ENCODE peak calls at places on chromosomes 1 and 21, in four cellular contexts. One of them, this sample, is unnamed.
A peak's percentile ranks its signal among the peaks of the same experiment; 100 is the strongest.

GRCh38 chr1:58649555-58649954 is 50.3 kb downstream of the MYSM1 start:
- DNase-seq in lung: no peak
- DNase-seq in RWPE1: no peak
- DNase-seq in pancreas: no peak
- DNase-seq in this sample: no peak

GRCh38 chr1:147071142-147071541 is 101.1 kb downstream of the PRKAB2 start:
- DNase-seq in lung: no peak
- DNase-seq in RWPE1: no peak
- DNase-seq in pancreas: no peak
- DNase-seq in this sample: no peak

GRCh38 chr1:172897738-172898137 is 153.0 kb downstream of the TNFSF18 start:
- DNase-seq in RWPE1: no peak
- DNase-seq in lung: no peak
- DNase-seq in pancreas: no peak
- DNase-seq in this sample: no peak

GRCh38 chr1:230277201-230277771 is 148.8 kb downstream of the PGBD5 start:
- DNase-seq in RWPE1: no peak
- DNase-seq in pancreas: peak; percentile 11
- DNase-seq in lung: no peak
- DNase-seq in this sample: no peak

GRCh38 chr21:26587621-26588260 is 14.7 kb upstream of the CYYR1 start:
- DNase-seq in pancreas: no peak
- DNase-seq in RWPE1: peak; percentile 90
- DNase-seq in lung: no peak
- DNase-seq in this sample: no peak

GRCh38 chr1:167543566-167543965 is 10.0 kb downstream of the CREG1 start:
- DNase-seq in pancreas: no peak
- DNase-seq in RWPE1: no peak
- DNase-seq in lung: no peak
- DNase-seq in this sample: no peak

GRCh38 chr1:223180803-223181321 is 37.8 kb upstream of the TLR5 start:
- DNase-seq in lung: no peak
- DNase-seq in pancreas: no peak
- DNase-seq in RWPE1: peak; percentile 42
- DNase-seq in this sample: no peak

GRCh38 chr1:24263746-24264145 is 55.4 kb upstream of the GRHL3 start:
- DNase-seq in lung: no peak
- DNase-seq in pancreas: no peak
- DNase-seq in RWPE1: no peak
- DNase-seq in this sample: no peak

GRCh38 chr21:45590726-45591618 is 48.7 kb upstream of the SLC19A1 start:
- DNase-seq in lung: no peak
- DNase-seq in RWPE1: peak; percentile 12
- DNase-seq in pancreas: no peak
- DNase-seq in this sample: no peak

DNA sequence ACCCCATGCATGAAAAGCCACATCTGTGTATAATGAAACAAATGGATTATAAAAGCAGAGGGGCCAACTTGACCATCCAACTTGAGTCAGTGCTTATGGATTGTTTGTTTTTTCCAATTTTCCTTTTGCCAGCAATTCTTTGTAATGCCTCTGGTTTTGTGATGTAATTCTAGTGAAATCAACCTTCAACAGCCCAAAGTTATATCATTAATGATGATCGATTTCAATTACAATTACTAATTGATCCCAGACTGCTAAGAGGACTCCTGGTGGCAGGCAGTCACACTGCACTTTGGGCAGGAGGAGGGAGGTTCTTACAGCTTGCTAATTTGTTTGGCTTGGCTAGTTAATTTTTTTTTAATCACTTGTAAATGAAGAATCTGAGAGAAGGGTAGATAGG is 552.3 kb downstream of the NUF2 start:
- DNase-seq in RWPE1: no peak
- DNase-seq in pancreas: no peak
- DNase-seq in lung: no peak
- DNase-seq in this sample: no peak
- TF ChIP-seq CTCF in RWPE1: no peak
- TF ChIP-seq CTCF in pancreas: no peak
- TF ChIP-seq CTCF in lung: no peak
- TF ChIP-seq CTCF in this sample: no peak

GRCh38 chr1:185450917-185451316 is 133.9 kb upstream of the IVNS1ABP start:
- DNase-seq in pancreas: no peak
- DNase-seq in RWPE1: no peak
- DNase-seq in lung: no peak
- DNase-seq in this sample: no peak
- TF ChIP-seq CTCF in pancreas: no peak
- TF ChIP-seq CTCF in RWPE1: no peak
- TF ChIP-seq CTCF in lung: no peak
- TF ChIP-seq CTCF in this sample: peak; percentile 6

GRCh38 chr1:225435487-225435886 is 7.6 kb upstream of the LBR start:
- DNase-seq in lung: no peak
- DNase-seq in RWPE1: no peak
- DNase-seq in pancreas: no peak
- DNase-seq in this sample: no peak

GRCh38 chr1:225440380-225440957 is 12.6 kb upstream of the LBR start:
- DNase-seq in pancreas: no peak
- DNase-seq in lung: no peak
- DNase-seq in RWPE1: no peak
- DNase-seq in this sample: no peak

GRCh38 chr1:225435957-225436392 is 8.1 kb upstream of the LBR start:
- DNase-seq in lung: no peak
- DNase-seq in RWPE1: no peak
- DNase-seq in pancreas: no peak
- DNase-seq in this sample: no peak

GRCh38 chr1:225441314-225442119 is 13.7 kb upstream of the LBR start:
- DNase-seq in pancreas: no peak
- DNase-seq in lung: no peak
- DNase-seq in RWPE1: no peak
- DNase-seq in this sample: no peak

DNA sequence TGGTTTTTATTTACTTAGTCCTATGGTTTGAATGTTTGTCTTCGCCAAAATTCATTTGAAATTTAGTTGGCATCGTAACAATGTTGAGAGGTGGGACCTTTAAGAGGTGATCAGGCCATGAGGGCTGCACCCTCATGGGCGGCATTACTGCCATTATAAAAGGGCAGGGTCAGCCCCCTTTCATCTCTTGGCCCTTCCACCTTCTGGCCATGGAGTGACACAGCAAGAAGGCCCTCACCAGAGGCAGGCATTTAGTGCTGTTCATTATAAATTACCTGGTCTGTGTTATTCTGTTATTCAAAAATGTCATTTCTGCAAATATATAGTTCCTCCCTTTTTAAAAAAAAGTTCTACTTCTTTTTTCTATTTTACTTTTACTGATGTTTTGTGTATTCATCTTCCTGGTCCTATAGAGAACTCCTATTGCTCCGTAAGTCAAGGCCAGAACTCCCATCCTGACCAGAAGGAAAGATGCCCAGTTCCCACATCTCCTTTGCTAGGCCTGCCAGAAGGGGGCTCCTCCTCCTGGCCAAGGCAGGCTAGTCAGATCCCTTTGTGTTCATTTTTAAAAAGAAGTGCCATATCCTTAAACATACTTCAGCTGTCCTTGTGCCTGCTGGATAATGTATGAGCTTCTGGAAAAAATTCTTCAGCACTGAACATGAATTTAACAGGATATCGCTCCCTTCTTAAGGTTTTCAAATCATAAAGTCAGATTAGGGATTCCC is 10.0 kb upstream of the LBR start:
- DNase-seq in pancreas: no peak
- DNase-seq in lung: no peak
- DNase-seq in RWPE1: no peak
- DNase-seq in this sample: no peak
- TF ChIP-seq CTCF in pancreas: no peak
- TF ChIP-seq CTCF in lung: no peak
- TF ChIP-seq CTCF in RWPE1: peak; percentile 16
- TF ChIP-seq CTCF in this sample: peak; percentile 57

GRCh38 chr1:162059721-162060120 is 9.8 kb upstream of the NOS1AP start:
- DNase-seq in RWPE1: no peak
- DNase-seq in lung: no peak
- DNase-seq in pancreas: no peak
- DNase-seq in this sample: no peak

GRCh38 chr1:162060314-162060713 is 9.2 kb upstream of the NOS1AP start:
- DNase-seq in pancreas: no peak
- DNase-seq in RWPE1: no peak
- DNase-seq in lung: no peak
- DNase-seq in this sample: no peak

GRCh38 chr1:162055062-162055461 is 14.4 kb upstream of the NOS1AP start:
- DNase-seq in lung: no peak
- DNase-seq in pancreas: no peak
- DNase-seq in RWPE1: peak; percentile 85
- DNase-seq in this sample: no peak

GRCh38 chr1:162056568-162056967 is 12.9 kb upstream of the NOS1AP start:
- DNase-seq in RWPE1: no peak
- DNase-seq in lung: no peak
- DNase-seq in pancreas: no peak
- DNase-seq in this sample: no peak

GRCh38 chr1:162056043-162056442 is 13.4 kb upstream of the NOS1AP start:
- DNase-seq in lung: peak; percentile 65
- DNase-seq in pancreas: peak; percentile 44
- DNase-seq in RWPE1: peak; percentile 70
- DNase-seq in this sample: peak; percentile 86
- TF ChIP-seq CTCF in lung: peak; percentile 88
- TF ChIP-seq CTCF in pancreas: peak; percentile 70
- TF ChIP-seq CTCF in RWPE1: peak; percentile 88
- TF ChIP-seq CTCF in this sample: peak; percentile 94

DNA sequence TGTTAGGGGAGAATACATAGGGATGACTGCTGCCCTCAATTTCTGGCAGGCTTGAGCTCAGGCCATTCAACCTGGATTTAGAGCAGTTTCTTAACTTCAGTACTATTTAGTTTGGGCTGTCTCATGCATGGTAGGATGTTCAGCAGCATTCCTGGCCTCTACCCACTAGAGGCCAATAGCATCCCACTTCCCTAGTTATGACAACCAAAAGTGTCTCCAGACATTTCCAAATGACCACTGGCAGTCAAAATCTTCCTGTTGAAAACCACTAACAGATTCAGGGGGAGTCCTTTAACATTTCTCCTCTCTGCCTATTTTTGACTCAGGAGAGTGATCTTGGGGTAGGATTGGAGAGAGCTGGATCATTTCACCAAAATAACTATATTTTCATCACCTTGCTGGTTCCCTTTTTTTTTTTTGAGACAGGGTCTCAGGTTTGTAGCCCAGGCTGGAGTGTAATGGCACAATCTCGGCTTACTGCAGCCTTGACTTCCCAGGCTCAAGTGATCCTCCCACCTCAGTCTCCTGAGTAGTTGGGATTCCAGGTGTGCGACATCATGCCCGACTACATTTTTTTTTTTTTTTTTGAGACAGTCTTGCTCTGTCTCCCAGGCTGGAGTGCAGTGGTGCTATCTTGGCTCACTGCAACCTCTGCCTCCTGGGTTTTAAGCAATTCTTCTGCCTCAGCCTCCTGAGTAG is 8.7 kb downstream of the GNAT2 start:
- DNase-seq in lung: no peak
- DNase-seq in pancreas: no peak
- DNase-seq in RWPE1: no peak
- DNase-seq in this sample: no peak
- TF ChIP-seq CTCF in lung: no peak
- TF ChIP-seq CTCF in pancreas: no peak
- TF ChIP-seq CTCF in RWPE1: no peak
- TF ChIP-seq CTCF in this sample: no peak

DNA sequence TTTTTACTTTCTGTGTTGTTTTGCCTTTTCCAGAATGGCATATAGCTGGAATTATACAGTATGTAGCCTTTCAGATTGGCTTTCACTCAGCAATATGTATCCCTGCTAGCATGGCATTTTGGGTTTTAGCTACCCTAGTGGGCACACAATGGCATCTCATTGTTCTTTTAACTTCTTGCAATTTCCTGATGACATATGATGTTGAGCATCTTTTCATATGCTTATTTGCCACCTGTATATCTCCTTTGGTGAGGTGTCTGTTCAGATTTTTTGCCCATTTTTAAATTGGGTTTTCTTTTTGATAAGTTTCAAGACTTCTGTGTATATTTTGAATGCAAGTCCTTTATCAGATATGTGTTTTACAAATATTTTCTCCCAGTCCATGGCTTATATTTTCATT is 14.0 kb downstream of the TSEN15 start:
- DNase-seq in lung: no peak
- DNase-seq in RWPE1: no peak
- DNase-seq in pancreas: no peak
- DNase-seq in this sample: no peak
- TF ChIP-seq CTCF in lung: no peak
- TF ChIP-seq CTCF in RWPE1: no peak
- TF ChIP-seq CTCF in pancreas: no peak
- TF ChIP-seq CTCF in this sample: no peak

DNA sequence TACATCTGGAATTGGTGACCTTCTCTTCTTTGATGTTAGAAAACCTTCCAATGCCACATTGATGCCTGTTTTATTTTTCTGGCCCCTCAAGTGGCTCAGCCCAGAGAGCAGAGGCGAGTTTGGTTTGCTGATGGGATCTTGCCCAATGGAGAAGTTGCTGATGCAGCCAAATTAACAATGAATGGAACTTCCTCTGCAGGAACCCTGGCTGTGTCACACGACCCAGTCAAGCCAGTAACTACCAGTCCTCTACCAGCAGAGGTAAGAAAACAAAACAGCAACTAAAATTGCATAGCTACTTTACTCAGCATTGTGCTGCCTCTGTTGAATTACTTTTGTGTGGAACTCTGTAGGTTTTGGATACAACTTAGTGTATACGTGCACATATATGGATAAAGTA is 97.6 kb downstream of the CC2D1B start:
- DNase-seq in pancreas: no peak
- DNase-seq in RWPE1: no peak
- DNase-seq in lung: no peak
- DNase-seq in this sample: no peak
- TF ChIP-seq CTCF in pancreas: no peak
- TF ChIP-seq CTCF in RWPE1: no peak
- TF ChIP-seq CTCF in lung: no peak
- TF ChIP-seq CTCF in this sample: no peak

GRCh38 chr1:160400284-160400645 is at the start of gene VANGL2:
- DNase-seq in pancreas: peak; percentile 81
- DNase-seq in RWPE1: peak; percentile 80
- DNase-seq in lung: no peak
- DNase-seq in this sample: peak; percentile 93
- TF ChIP-seq CTCF in pancreas: no peak
- TF ChIP-seq CTCF in RWPE1: no peak
- TF ChIP-seq CTCF in lung: no peak
- TF ChIP-seq CTCF in this sample: no peak

DNA sequence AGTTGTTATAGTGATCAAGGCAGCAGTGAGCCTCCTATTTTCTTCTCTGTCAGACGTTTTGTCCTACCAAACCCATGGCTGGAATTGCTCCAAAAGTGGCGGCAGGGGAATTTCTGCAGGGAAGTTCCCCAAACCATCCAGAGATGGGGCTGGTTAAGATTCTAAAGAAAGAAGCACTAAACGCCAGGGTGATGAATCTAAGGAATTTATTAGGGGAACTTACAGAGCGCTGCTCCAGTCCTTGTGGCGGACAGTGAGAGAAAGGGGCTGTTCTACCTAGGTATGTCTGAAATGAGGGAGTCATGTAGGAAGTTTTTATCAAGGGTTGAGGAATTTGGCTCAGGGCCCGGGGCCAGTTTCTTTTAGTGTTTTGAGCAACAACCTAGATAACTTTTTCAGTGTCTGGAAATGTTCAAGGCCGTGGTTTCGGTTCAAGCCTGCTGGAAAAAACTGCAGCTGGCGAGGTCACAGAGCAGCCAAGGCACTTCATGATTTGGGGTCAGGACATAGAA is 222.4 kb upstream of the B3GALT2 start:
- DNase-seq in pancreas: peak; percentile 94
- DNase-seq in lung: peak; percentile 66
- DNase-seq in RWPE1: no peak
- DNase-seq in this sample: no peak
- TF ChIP-seq CTCF in pancreas: no peak
- TF ChIP-seq CTCF in lung: no peak
- TF ChIP-seq CTCF in RWPE1: no peak
- TF ChIP-seq CTCF in this sample: no peak

GRCh38 chr1:75257424-75257823 is 123.2 kb downstream of the LHX8 start:
- DNase-seq in pancreas: no peak
- DNase-seq in lung: no peak
- DNase-seq in RWPE1: no peak
- DNase-seq in this sample: no peak
- TF ChIP-seq CTCF in pancreas: no peak
- TF ChIP-seq CTCF in lung: no peak
- TF ChIP-seq CTCF in RWPE1: no peak
- TF ChIP-seq CTCF in this sample: no peak